ENCODE peak calls at places on chromosomes 11 and 22, in seven cellular contexts. S is T47D, X is HCT116, K is K562, A is GM12878, E is HepG2, Y is H1. Z is an unnamed sample.

GRCh38 chr11:47917643-47918369 is 62.6 kb upstream of the PTPRJ start:
- DNase-seq in A (no peak), S (no peak), X (peak; percentile 85), Y (no peak), K (peak; percentile 89), E (peak; percentile 20), Z (peak; percentile 67)

GRCh38 chr11:121807051-121807450 is 309.0 kb downstream of the BLID start:
- DNase-seq in A (no peak), K (no peak), E (no peak), S (no peak), X (no peak), Y (no peak), Z (peak; percentile 16)

GRCh38 chr11:127000291-127000968 is at the start of gene KIRREL3:
- DNase-seq in Y (no peak), K (no peak), E (no peak), A (no peak), X (no peak), S (peak; percentile 60), Z (peak; percentile 65)

GRCh38 chr11:35077709-35078695 is 61.0 kb upstream of the CD44 start:
- DNase-seq in Y (no peak), A (peak; percentile 88), E (no peak), K (no peak), X (peak; percentile 42), S (no peak), Z (no peak)

GRCh38 chr11:117394221-117394925 is 66.7 kb downstream of the CEP164 start:
- DNase-seq in K (no peak), X (no peak), Y (no peak), S (no peak), A (no peak), E (no peak), Z (no peak)

GRCh38 chr11:15975742-15976141 is 380.6 kb downstream of the SOX6 start:
- DNase-seq in A (no peak), X (no peak), Y (no peak), E (no peak), S (no peak), K (no peak), Z (no peak)

GRCh38 chr11:17014774-17015638 is 792 bp upstream of the PLEKHA7 start:
- DNase-seq in Y (no peak), E (peak; percentile 65), S (peak; percentile 36), X (peak; percentile 75), K (peak; percentile 18), A (no peak), Z (peak; percentile 82)

GRCh38 chr11:8873966-8874365 is 37.0 kb upstream of the AKIP1 start:
- DNase-seq in E (no peak), X (no peak), K (no peak), A (no peak), S (no peak), Y (no peak), Z (no peak)

GRCh38 chr22:27462190-27462589 is 339.4 kb downstream of the MN1 start:
- DNase-seq in K (no peak), A (no peak), S (no peak), E (peak; percentile 29), X (no peak), Y (no peak), Z (peak; percentile 31)

GRCh38 chr11:67490727-67491065 is 7.9 kb downstream of the AIP start:
- DNase-seq in Y (no peak), E (no peak), A (no peak), X (no peak), S (no peak), K (no peak), Z (no peak)

GRCh38 chr22:30947163-30947820 is 21.3 kb downstream of the MORC2 start:
- DNase-seq in K (no peak), Y (no peak), A (no peak), X (no peak), S (no peak), E (no peak), Z (no peak)

GRCh38 chr11:9765320-9766101 is 101.6 kb downstream of the SWAP70 start:
- DNase-seq in K (no peak), Y (no peak), E (peak; percentile 92), X (no peak), A (no peak), S (no peak), Z (no peak)

GRCh38 chr11:120746836-120747609 is 235.5 kb downstream of the GRIK4 start:
- DNase-seq in S (no peak), X (no peak), Y (no peak), A (no peak), K (peak; percentile 2), E (no peak), Z (peak; percentile 30)

GRCh38 chr11:30172872-30173271 is 57.9 kb upstream of the FSHB start:
- DNase-seq in S (no peak), X (no peak), E (no peak), K (no peak), A (no peak), Y (no peak), Z (no peak)

GRCh38 chr11:76337469-76337868 is 43.5 kb downstream of the THAP12 start:
- DNase-seq in K (no peak), S (no peak), E (no peak), X (no peak), Y (no peak), A (no peak), Z (no peak)

GRCh38 chr11:96748639-96749370 is 359.0 kb downstream of the JRKL start:
- DNase-seq in X (no peak), A (no peak), Y (no peak), S (no peak), E (no peak), K (no peak), Z (no peak)

DNA sequence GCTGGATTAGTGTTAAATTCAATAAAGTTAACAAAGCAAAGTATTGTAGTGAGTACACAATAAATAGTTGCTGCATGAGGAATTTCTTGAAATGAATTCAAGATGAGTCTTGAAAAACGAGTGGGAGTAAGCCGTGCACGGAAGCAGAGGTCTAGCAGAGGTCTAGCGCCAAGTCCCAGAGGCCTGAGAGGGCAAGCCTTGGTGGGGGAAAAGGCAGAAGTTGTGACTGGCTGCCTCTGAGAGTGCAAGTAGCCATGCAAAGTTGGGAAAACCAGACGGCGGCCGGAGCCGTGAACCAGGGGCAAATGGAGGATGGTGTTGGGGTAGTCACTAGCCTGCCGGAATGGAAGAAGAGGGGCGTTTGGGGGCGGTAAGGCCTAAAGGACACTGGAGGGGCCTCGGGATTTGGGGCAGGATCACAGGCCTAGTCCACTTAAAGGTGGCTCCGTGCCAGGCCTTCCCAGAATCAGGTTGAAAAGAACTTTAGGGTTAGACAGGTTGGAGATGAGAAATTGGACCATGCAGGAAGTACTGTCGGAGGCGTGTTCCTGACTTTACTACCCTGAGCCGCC is 379 bp upstream of the SLC3A2 start:
- DNase-seq in K (peak; percentile 72), Y (no peak), A (no peak), S (no peak), X (no peak), E (no peak), Z (no peak)
- TF ChIP-seq JUND in K (no peak), Y (no peak), A (no peak), S (no peak), X (no peak), E (no peak), Z (no peak)

GRCh38 chr11:125498521-125498920 is 2.5 kb upstream of the FEZ1 start:
- DNase-seq in A (no peak), K (no peak), S (no peak), X (no peak), E (no peak), Y (no peak), Z (no peak)

GRCh38 chr11:125494033-125494364 is 2.1 kb downstream of the FEZ1 start:
- DNase-seq in X (no peak), A (no peak), Y (no peak), K (no peak), E (no peak), S (no peak), Z (no peak)

GRCh38 chr11:125494601-125494986 is 1.5 kb downstream of the FEZ1 start:
- DNase-seq in K (no peak), Y (no peak), S (no peak), A (no peak), E (no peak), X (no peak), Z (no peak)

GRCh38 chr11:125496465-125496817 is 376 bp upstream of the FEZ1 start:
- DNase-seq in S (no peak), A (no peak), X (no peak), K (no peak), E (no peak), Y (no peak), Z (no peak)

DNA sequence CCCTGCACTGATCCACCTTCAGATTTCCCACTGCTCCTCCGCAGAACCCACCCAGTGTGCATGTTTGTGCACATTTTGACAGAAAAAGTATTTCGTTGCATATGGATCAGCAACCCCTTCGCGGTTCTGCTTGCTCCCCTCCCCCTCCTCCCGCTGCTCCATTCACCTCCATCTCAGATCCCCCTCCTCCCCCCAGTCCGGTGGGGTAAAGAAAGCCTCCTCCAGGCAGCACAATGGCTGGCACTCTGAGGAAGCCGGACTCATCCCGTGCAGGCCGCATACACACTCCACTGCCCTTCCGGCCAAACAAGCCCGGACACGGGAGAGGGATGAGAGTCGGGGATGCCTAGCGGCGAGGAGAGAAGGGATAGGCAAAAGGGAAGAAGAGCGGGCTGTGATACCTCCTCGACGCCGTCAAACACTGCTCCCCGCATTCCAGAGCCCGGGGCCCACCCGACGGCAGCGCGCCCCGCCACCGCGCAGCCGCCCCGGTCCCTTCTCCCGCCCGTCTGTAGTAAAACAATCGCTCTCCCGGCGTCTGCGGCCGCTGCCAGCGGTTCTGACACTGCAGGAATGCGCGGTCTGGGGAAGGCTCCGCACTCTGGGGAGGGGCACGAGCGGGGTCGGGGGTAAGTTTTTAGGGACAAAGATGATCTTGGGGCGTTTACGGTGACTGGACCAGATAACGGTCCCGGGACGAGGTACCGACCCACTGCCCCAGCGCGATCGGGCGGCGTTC is 909 bp downstream of the FEZ1 start:
- DNase-seq in Y (no peak), S (no peak), X (no peak), A (no peak), K (no peak), E (no peak), Z (peak; percentile 76)
- TF ChIP-seq JUND in Y (no peak), S (no peak), X (no peak), A (no peak), K (no peak), E (no peak), Z (no peak)

GRCh38 chr11:13776134-13776815 is 107.8 kb downstream of the FAR1 start:
- DNase-seq in E (no peak), X (peak; percentile 15), S (no peak), A (no peak), Y (no peak), K (peak; percentile 14), Z (no peak)
- TF ChIP-seq JUND in E (no peak), X (no peak), S (no peak), A (no peak), Y (no peak), K (no peak), Z (no peak)

GRCh38 chr22:19174106-19175025 is 4.2 kb downstream of the SLC25A1 start:
- DNase-seq in S (no peak), E (peak; percentile 57), K (peak; percentile 59), Y (peak; percentile 49), X (no peak), A (peak; percentile 15), Z (no peak)
- TF ChIP-seq JUND in S (no peak), E (no peak), K (no peak), Y (no peak), X (no peak), A (no peak), Z (no peak)

Z was measured in SK-N-SH.